ENCODE peak calls at places on chromosomes 13 and 19, in six cellular contexts. A is PC-3, W is neural progenitor cell, U is WERI-Rb-1, P is foreskin fibroblast, K is endothelial cell of umbilical vein. G is an unnamed sample.

GRCh38 chr19:29559743-29560142 is 33.9 kb downstream of the VSTM2B start:
- DNase-seq in A (no peak), W (no peak), U (no peak), P (no peak), K (no peak), G (no peak)

GRCh38 chr19:18475004-18475453 is 37.1 kb upstream of the ISYNA1 start:
- DNase-seq in A (no peak), W (no peak), U (no peak), P (no peak), K (no peak), G (no peak)

GRCh38 chr13:91894311-91894710 is 495.9 kb downstream of the GPC5 start:
- DNase-seq in A (no peak), W (no peak), U (no peak), P (no peak), K (peak; percentile 43), G (peak; percentile 8)

GRCh38 chr13:46721054-46721453 is 75.9 kb downstream of the ESD start:
- DNase-seq in A (peak; percentile 41), W (peak; percentile 62), U (no peak), P (peak; percentile 76), K (peak; percentile 83), G (peak; percentile 28)

GRCh38 chr13:78709028-78709427 is 50.1 kb upstream of the OBI1 start:
- DNase-seq in A (peak; percentile 79), W (no peak), U (no peak), P (no peak), K (peak; percentile 24), G (no peak)

GRCh38 chr13:45299194-45299593 is 41.8 kb downstream of the TPT1 start:
- DNase-seq in A (peak; percentile 16), W (no peak), U (no peak), P (peak; percentile 40), K (peak; percentile 53), G (peak; percentile 15)

GRCh38 chr19:48596679-48597465 is 9.7 kb upstream of the SPACA4 start:
- DNase-seq in A (no peak), W (no peak), U (no peak), P (peak; percentile 7), K (no peak), G (no peak)

GRCh38 chr13:95793018-95793555 is 116.1 kb downstream of the DNAJC3 start:
- DNase-seq in A (no peak), W (no peak), U (no peak), P (no peak), K (no peak), G (no peak)

GRCh38 chr13:69553976-69554375 is 553.6 kb upstream of the ATXN8OS start:
- DNase-seq in A (no peak), W (no peak), U (no peak), P (no peak), K (no peak), G (no peak)

GRCh38 chr19:50830266-50831025 is 2.9 kb downstream of the KLK15 start:
- DNase-seq in A (no peak), W (no peak), U (no peak), P (no peak), K (no peak), G (no peak)

GRCh38 chr13:111857336-111857735 is 209.6 kb upstream of the SOX1 start:
- DNase-seq in A (no peak), W (no peak), U (no peak), P (no peak), K (no peak), G (no peak)

GRCh38 chr19:1053176-1054101 is 13.5 kb upstream of the ARHGAP45 start:
- DNase-seq in A (no peak), W (no peak), U (no peak), P (no peak), K (no peak), G (no peak)

GRCh38 chr13:45051315-45051714 is 62.0 kb downstream of the GPALPP1 start:
- DNase-seq in A (no peak), W (no peak), U (no peak), P (no peak), K (no peak), G (no peak)

GRCh38 chr13:88802886-88803285 is 1131.7 kb downstream of the SLITRK5 start:
- DNase-seq in A (peak; percentile 2), W (no peak), U (no peak), P (peak; percentile 3), K (no peak), G (no peak)

GRCh38 chr13:60448907-60449510 is 52.0 kb downstream of the TDRD3 start:
- DNase-seq in A (peak; percentile 52), W (peak; percentile 46), U (peak; percentile 5), P (peak; percentile 67), K (peak; percentile 75), G (peak; percentile 61)

GRCh38 chr19:7492142-7493055 is 3.6 kb upstream of the PEX11G start:
- DNase-seq in A (no peak), W (no peak), U (no peak), P (peak; percentile 36), K (peak; percentile 72), G (no peak)

GRCh38 chr13:88932950-88933349 is 1261.8 kb downstream of the SLITRK5 start:
- DNase-seq in A (no peak), W (no peak), U (no peak), P (no peak), K (no peak), G (no peak)

GRCh38 chr13:50576156-50576555 is 267.3 kb downstream of the DLEU7 start:
- DNase-seq in A (peak; percentile 59), W (no peak), U (no peak), P (peak; percentile 30), K (no peak), G (no peak)

GRCh38 chr13:101455863-101456262 is 3.4 kb downstream of the ITGBL1 start:
- DNase-seq in A (peak; percentile 90), W (no peak), U (no peak), P (peak; percentile 92), K (peak; percentile 69), G (peak; percentile 87)

GRCh38 chr13:26557393-26558073 is at the start of gene WASF3:
- DNase-seq in A (peak; percentile 88), W (peak; percentile 99), U (peak; percentile 100), P (peak; percentile 98), K (peak; percentile 95), G (peak; percentile 85)

GRCh38 chr19:1189419-1189818 is 15.4 kb upstream of the SBNO2 start:
- DNase-seq in A (peak; percentile 37), W (peak; percentile 2), U (no peak), P (peak; percentile 32), K (no peak), G (no peak)

GRCh38 chr13:60335531-60335930 is 61.5 kb upstream of the TDRD3 start:
- DNase-seq in A (peak; percentile 16), W (peak; percentile 10), U (no peak), P (peak; percentile 10), K (peak; percentile 37), G (no peak)

GRCh38 chr13:98976338-98976737 is 1.5 kb downstream of the DOCK9 start:
- DNase-seq in A (no peak), W (no peak), U (no peak), P (peak; percentile 26), K (no peak), G (peak; percentile 27)

GRCh38 chr19:11247934-11248333 is 8.5 kb downstream of the ANGPTL8 start:
- DNase-seq in A (no peak), W (no peak), U (no peak), P (no peak), K (no peak), G (no peak)

GRCh38 chr13:95710313-95710712 is 33.4 kb downstream of the DNAJC3 start:
- DNase-seq in A (peak; percentile 50), W (no peak), U (no peak), P (peak; percentile 89), K (peak; percentile 33), G (peak; percentile 8)

GRCh38 chr19:11446652-11447301 is 11.3 kb downstream of the PRKCSH start:
- DNase-seq in A (peak; percentile 57), W (peak; percentile 84), U (peak; percentile 79), P (peak; percentile 56), K (peak; percentile 21), G (no peak)

GRCh38 chr19:13979686-13980085 is 26.4 kb downstream of the RFX1 start:
- DNase-seq in A (no peak), W (no peak), U (no peak), P (no peak), K (no peak), G (no peak)
- H3K4me3 ChIP-seq in A (no peak overlapping the region), W (no peak overlapping the region), U (no peak overlapping the region), P (no peak overlapping the region), K (no peak overlapping the region), G (no peak overlapping the region)

GRCh38 chr19:4971816-4972495 is 3.0 kb downstream of the KDM4B start:
- DNase-seq in A (no peak), W (no peak), U (no peak), P (no peak), K (no peak), G (no peak)

GRCh38 chr19:4969772-4970531 is 1.0 kb downstream of the KDM4B start:
- DNase-seq in A (peak; percentile 51), W (peak; percentile 31), U (no peak), P (peak; percentile 60), K (peak; percentile 17), G (no peak)

GRCh38 chr19:4972509-4973230 is 3.8 kb downstream of the KDM4B start:
- DNase-seq in A (peak; percentile 91), W (no peak), U (no peak), P (peak; percentile 78), K (peak; percentile 17), G (no peak)

GRCh38 chr19:4970558-4971423 is 1.9 kb downstream of the KDM4B start:
- DNase-seq in A (peak; percentile 49), W (peak; percentile 65), U (peak; percentile 71), P (peak; percentile 46), K (peak; percentile 43), G (no peak)

DNA sequence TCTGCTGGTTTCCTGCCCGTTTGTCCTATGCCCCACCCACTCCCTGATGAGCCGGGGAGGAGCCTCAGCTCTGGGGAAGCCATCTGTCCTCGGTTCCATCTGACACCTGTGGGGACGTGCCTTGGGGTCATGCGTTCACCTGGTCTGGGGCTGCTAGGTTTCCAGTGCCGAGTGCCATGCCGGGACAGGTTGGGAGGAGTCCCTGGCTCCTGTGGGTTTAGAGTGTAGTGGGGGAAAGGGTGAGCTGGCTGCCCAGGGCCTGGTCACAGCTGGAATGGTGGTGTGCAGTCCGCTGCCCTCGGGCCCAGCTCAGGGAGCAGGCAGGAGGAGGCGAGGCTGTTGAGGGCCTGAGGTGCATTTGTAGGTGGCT is 2.5 kb downstream of the KDM4B start:
- DNase-seq in A (peak; percentile 60), W (no peak), U (peak; percentile 88), P (peak; percentile 60), K (no peak), G (no peak)
- H3K4me3 ChIP-seq in A (peak overlapping the region; percentile 84), W (peak overlapping the region; percentile 71), U (peak overlapping the region; percentile 85), P (peak overlapping the region; percentile 83), K (no peak overlapping the region), G (peak overlapping the region; percentile 78)

DNA sequence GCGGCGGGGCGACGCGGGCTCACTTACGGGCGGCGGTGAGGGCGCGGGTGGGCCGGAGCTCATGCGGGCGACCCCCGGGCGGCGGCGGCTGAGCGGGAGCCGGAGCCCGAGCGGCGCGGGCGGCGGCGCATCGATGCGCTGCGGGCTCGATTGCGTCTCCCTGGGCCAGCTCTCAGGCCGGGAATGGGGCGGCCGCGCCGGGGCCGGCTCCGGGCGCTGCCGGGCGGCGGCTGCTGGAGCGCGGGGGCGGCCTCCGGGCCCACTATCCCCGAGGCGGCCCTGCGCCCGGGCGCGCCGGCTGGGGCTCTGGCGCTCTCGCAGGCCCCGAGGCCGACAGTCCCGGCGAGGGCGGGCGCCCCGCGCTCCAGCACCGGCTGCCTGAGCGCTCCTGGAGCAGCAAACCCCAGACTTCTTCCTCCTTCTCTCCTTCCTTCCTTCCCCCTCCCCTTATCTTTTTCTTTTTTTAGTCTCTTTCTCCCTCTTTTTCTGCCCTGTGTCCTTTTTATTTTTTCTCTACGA is 1.5 kb upstream of the TSHZ3 start:
- DNase-seq in A (peak; percentile 22), W (peak; percentile 88), U (peak; percentile 35), P (peak; percentile 86), K (no peak), G (no peak)
- H3K4me3 ChIP-seq in A (peak overlapping the region; percentile 65), W (peak overlapping the region; percentile 81), U (peak overlapping the region; percentile 77), P (peak overlapping the region; percentile 83), K (peak overlapping the region; percentile 73), G (peak overlapping the region; percentile 77)

GRCh38 chr13:23349127-23349897 is 84.2 kb downstream of the SACS start:
- DNase-seq in A (no peak), W (no peak), U (no peak), P (peak; percentile 77), K (no peak), G (no peak)
- H3K4me3 ChIP-seq in A (no peak overlapping the region), W (no peak overlapping the region), U (no peak overlapping the region), P (no peak overlapping the region), K (no peak overlapping the region), G (no peak overlapping the region)

G was measured in astrocyte of the cerebellum.